ENCODE peak calls at places on chromosome 22, in ten cellular contexts. A, L, Z, R, K, S, J, M, N and U are unnamed samples.

GRCh38 chr22:43854786-43855271 is 7.5 kb downstream of the SULT4A1 start:
- DNase-seq in J (no peak), N (no peak), S (peak; percentile 12), K (peak; percentile 29), M (no peak), Z (no peak), A (no peak), L (no peak), R (no peak), U (no peak)

GRCh38 chr22:37178350-37179125 is 9.5 kb downstream of the C1QTNF6 start:
- DNase-seq in L (no peak), M (no peak), S (no peak), N (peak; percentile 61), Z (no peak), R (no peak), K (peak; percentile 61), A (no peak), J (peak; percentile 68), U (peak; percentile 58)

GRCh38 chr22:26681395-26681821 is 24.0 kb downstream of the MIAT start:
- DNase-seq in A (no peak), K (no peak), N (peak; percentile 49), L (no peak), M (no peak), J (no peak), Z (peak; percentile 67), S (no peak), R (no peak), U (no peak)

GRCh38 chr22:45585946-45586540 is 83.4 kb downstream of the FBLN1 start:
- DNase-seq in N (peak; percentile 27), Z (no peak), A (no peak), J (no peak), M (no peak), K (no peak), L (no peak), S (no peak), R (no peak), U (no peak)

GRCh38 chr22:45205624-45205925 is 35.1 kb downstream of the KIAA0930 start:
- DNase-seq in L (no peak), A (no peak), R (no peak), K (no peak), Z (no peak), J (no peak), S (no peak), M (no peak), N (no peak), U (no peak)

GRCh38 chr22:35314161-35314942 is 14.7 kb downstream of the TOM1 start:
- DNase-seq in M (no peak), K (no peak), N (no peak), R (no peak), Z (no peak), J (no peak), S (no peak), A (no peak), L (no peak), U (peak; percentile 40)

GRCh38 chr22:24303007-24303406 is 32.4 kb downstream of the SPECC1L start:
- DNase-seq in K (no peak), M (no peak), S (no peak), R (no peak), N (no peak), J (no peak), Z (no peak), A (no peak), L (no peak), U (peak; percentile 95)

GRCh38 chr22:31861226-31861840 is 83.0 kb upstream of the YWHAH start:
- DNase-seq in K (no peak), S (no peak), Z (peak; percentile 40), L (no peak), J (no peak), R (no peak), N (no peak), M (no peak), A (no peak), U (no peak)

GRCh38 chr22:29353860-29354259 is 34.5 kb downstream of the AP1B1 start:
- DNase-seq in M (no peak), S (no peak), R (no peak), L (no peak), A (no peak), Z (no peak), J (no peak), N (peak; percentile 12), K (no peak), U (no peak)

GRCh38 chr22:29353286-29353685 is 35.1 kb downstream of the AP1B1 start:
- DNase-seq in K (no peak), A (no peak), N (peak; percentile 10), L (no peak), Z (no peak), R (no peak), M (no peak), J (no peak), S (no peak), U (no peak)

GRCh38 chr22:29351891-29352290 is 36.4 kb upstream of the RASL10A start:
- DNase-seq in R (no peak), M (peak; percentile 85), J (no peak), K (no peak), A (no peak), S (no peak), N (peak; percentile 39), Z (no peak), L (no peak), U (no peak)

GRCh38 chr22:29351042-29351441 is 35.5 kb upstream of the RASL10A start:
- DNase-seq in L (no peak), M (no peak), K (peak; percentile 66), R (no peak), S (no peak), N (peak; percentile 13), Z (no peak), J (no peak), A (no peak), U (no peak)

GRCh38 chr22:29352778-29353177 is 35.6 kb downstream of the AP1B1 start:
- DNase-seq in J (no peak), M (no peak), R (no peak), S (no peak), Z (no peak), K (no peak), A (no peak), N (peak; percentile 3), L (no peak), U (no peak)
- H3K4me1 ChIP-seq in J (no peaks in the 10 kb centered on the region), M (peaks cover 6% of the 10 kb centered on the region), R (no peaks in the 10 kb centered on the region), S (no peaks in the 10 kb centered on the region), Z (no peaks in the 10 kb centered on the region), K (no peaks in the 10 kb centered on the region), A (no peaks in the 10 kb centered on the region), N (no peaks in the 10 kb centered on the region), L (no peaks in the 10 kb centered on the region), U (no peaks in the 10 kb centered on the region)

GRCh38 chr22:40449676-40450035 is 79.3 kb downstream of the SGSM3 start:
- DNase-seq in L (no peak), Z (peak; percentile 62), R (no peak), A (no peak), K (no peak), S (no peak), M (no peak), J (no peak), N (no peak), U (peak; percentile 14)
- H3K4me1 ChIP-seq in L (peaks cover 86% of the 10 kb centered on the region), Z (peaks cover 22% of the 10 kb centered on the region), R (peaks cover 50% of the 10 kb centered on the region), A (peaks cover 18% of the 10 kb centered on the region), K (no peaks in the 10 kb centered on the region), S (peaks cover 59% of the 10 kb centered on the region), M (peaks cover 5% of the 10 kb centered on the region), J (peaks cover 73% of the 10 kb centered on the region), N (peaks cover 80% of the 10 kb centered on the region), U (peaks cover 7% of the 10 kb centered on the region)

GRCh38 chr22:20002098-20002497 is 14.5 kb downstream of the ARVCF start:
- DNase-seq in M (peak; percentile 5), L (no peak), J (no peak), R (no peak), N (no peak), A (no peak), Z (no peak), S (no peak), K (no peak), U (no peak)

GRCh38 chr22:19998232-19998951 is 18.2 kb downstream of the ARVCF start:
- DNase-seq in S (no peak), Z (no peak), J (no peak), A (peak; percentile 15), R (no peak), K (no peak), M (peak; percentile 48), N (no peak), L (no peak), U (no peak)

GRCh38 chr22:19998991-19999820 is 17.4 kb downstream of the ARVCF start:
- DNase-seq in K (no peak), Z (no peak), N (no peak), A (peak; percentile 22), R (no peak), M (peak; percentile 44), S (no peak), J (no peak), L (no peak), U (no peak)

GRCh38 chr22:20001082-20001638 is 15.5 kb downstream of the ARVCF start:
- DNase-seq in K (no peak), S (no peak), M (peak; percentile 13), A (no peak), N (no peak), J (no peak), R (no peak), L (no peak), Z (peak; percentile 43), U (no peak)

DNA sequence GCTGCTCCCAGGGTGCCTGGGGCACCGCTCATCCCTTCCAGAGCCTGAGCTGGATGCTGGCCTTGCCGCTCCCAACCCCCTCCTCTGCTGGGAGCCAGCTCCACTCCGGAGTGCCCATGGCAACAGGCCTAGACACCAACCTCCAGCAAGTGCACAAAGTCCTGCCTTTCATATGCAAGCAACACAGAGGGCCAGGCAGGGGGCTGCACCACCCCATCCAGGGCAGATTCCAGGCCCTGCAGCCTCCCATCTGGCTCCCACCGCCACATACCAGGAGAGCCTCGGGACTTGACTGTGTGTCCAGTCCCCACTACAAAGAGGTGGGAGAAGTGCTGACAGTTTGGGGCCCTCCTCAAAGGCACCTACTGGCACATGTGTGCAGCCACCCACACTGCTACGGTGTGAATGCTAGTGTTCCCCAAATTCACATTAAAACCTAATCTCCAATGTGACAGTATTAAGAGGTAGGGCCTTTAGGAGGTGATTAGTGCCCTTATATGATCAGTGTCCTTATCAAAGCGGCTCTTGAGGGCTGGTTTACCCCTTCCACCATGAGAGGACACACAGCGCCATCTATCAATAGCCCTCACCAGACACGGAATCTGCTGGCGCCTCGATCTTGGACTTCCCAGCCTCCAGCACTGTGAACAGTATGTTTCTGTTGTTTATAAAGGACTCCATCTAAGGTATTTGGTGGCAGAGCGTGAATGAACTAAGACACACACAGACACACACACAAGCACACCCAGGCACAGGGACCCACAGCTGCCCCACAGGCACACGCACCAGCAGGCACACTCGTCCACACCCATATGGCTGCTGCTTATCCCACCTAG is 16.2 kb downstream of the ARVCF start:
- DNase-seq in N (no peak), R (no peak), K (no peak), L (no peak), Z (no peak), M (peak; percentile 73), J (no peak), S (peak; percentile 66), A (no peak), U (no peak)
- H3K4me1 ChIP-seq in N (peaks cover 28% of the 10 kb centered on the region), R (no peaks in the 10 kb centered on the region), K (no peaks in the 10 kb centered on the region), L (no peaks in the 10 kb centered on the region), Z (peaks cover 14% of the 10 kb centered on the region), M (peaks cover 60% of the 10 kb centered on the region), J (peaks cover 20% of the 10 kb centered on the region), S (peaks cover 42% of the 10 kb centered on the region), A (peaks cover 5% of the 10 kb centered on the region), U (no peaks in the 10 kb centered on the region)

GRCh38 chr22:50318698-50319411 is 8.0 kb downstream of the DENND6B start:
- DNase-seq in K (no peak), A (no peak), M (peak; percentile 22), L (no peak), R (no peak), Z (no peak), N (no peak), S (no peak), J (no peak), U (no peak)

GRCh38 chr22:50320116-50320515 is 6.7 kb downstream of the DENND6B start:
- DNase-seq in N (no peak), M (no peak), S (no peak), Z (no peak), R (no peak), K (no peak), A (no peak), J (no peak), L (no peak), U (no peak)

GRCh38 chr22:50320671-50321325 is 6.0 kb downstream of the DENND6B start:
- DNase-seq in N (no peak), R (no peak), K (no peak), J (no peak), S (no peak), Z (no peak), L (no peak), A (no peak), M (no peak), U (no peak)

GRCh38 chr22:50318356-50318697 is 8.5 kb downstream of the DENND6B start:
- DNase-seq in K (no peak), L (no peak), S (no peak), Z (no peak), N (no peak), R (no peak), A (no peak), J (no peak), M (peak; percentile 39), U (no peak)

GRCh38 chr22:50319503-50319951 is 7.3 kb downstream of the DENND6B start:
- DNase-seq in K (no peak), A (no peak), N (no peak), M (peak; percentile 11), L (no peak), J (no peak), S (no peak), Z (no peak), R (no peak), U (no peak)
- H3K4me1 ChIP-seq in K (no peaks in the 10 kb centered on the region), A (no peaks in the 10 kb centered on the region), N (peaks cover 8% of the 10 kb centered on the region), M (peaks cover 9% of the 10 kb centered on the region), L (peaks cover 9% of the 10 kb centered on the region), J (peaks cover 7% of the 10 kb centered on the region), S (no peaks in the 10 kb centered on the region), Z (no peaks in the 10 kb centered on the region), R (peaks cover 7% of the 10 kb centered on the region), U (peaks cover 13% of the 10 kb centered on the region)